ENCODE peak calls at places on chromosomes 12 and 14, in ten cellular contexts. Q, U, T, K, A, W, R, V, D and J are unnamed samples.

GRCh38 chr12:96258451-96258933 is 64.3 kb downstream of the ELK3 start:
- DNase-seq in Q (no peak), U (peak; percentile 57), T (peak; percentile 78), K (no peak), A (no peak), W (peak; percentile 29), R (no peak), V (peak; percentile 51), D (peak; percentile 22), J (no peak)

GRCh38 chr14:32200368-32201195 is 1.3 kb upstream of the RNU6-7 start:
- DNase-seq in Q (no peak), U (no peak), T (no peak), K (no peak), A (no peak), W (no peak), R (no peak), V (no peak), D (no peak), J (no peak)

GRCh38 chr14:76863724-76864407 is 37.7 kb downstream of the LRRC74A start:
- DNase-seq in Q (no peak), U (no peak), T (peak; percentile 74), K (peak; percentile 19), A (no peak), W (no peak), R (peak; percentile 80), V (no peak), D (no peak), J (peak; percentile 30)

GRCh38 chr12:53044052-53044581 is 5.7 kb upstream of the TNS2 start:
- DNase-seq in Q (no peak), U (no peak), T (no peak), K (peak; percentile 73), A (no peak), W (no peak), R (no peak), V (no peak), D (no peak), J (no peak)

GRCh38 chr14:69259531-69260245 is at the start of gene GALNT16:
- DNase-seq in Q (no peak), U (no peak), T (peak; percentile 77), K (no peak), A (no peak), W (peak; percentile 58), R (no peak), V (no peak), D (no peak), J (peak; percentile 36)

GRCh38 chr12:24797901-24798300 is 151.0 kb downstream of the BCAT1 start:
- DNase-seq in Q (no peak), U (no peak), T (no peak), K (no peak), A (no peak), W (no peak), R (no peak), V (no peak), D (no peak), J (no peak)

GRCh38 chr14:95500772-95501401 is 15.6 kb downstream of the SYNE3 start:
- DNase-seq in Q (no peak), U (peak; percentile 77), T (peak; percentile 71), K (no peak), A (no peak), W (peak; percentile 69), R (no peak), V (peak; percentile 79), D (no peak), J (peak; percentile 60)

GRCh38 chr12:95648990-95649791 is 97.9 kb upstream of the USP44 start:
- DNase-seq in Q (no peak), U (peak; percentile 80), T (no peak), K (peak; percentile 85), A (no peak), W (peak; percentile 49), R (no peak), V (peak; percentile 90), D (no peak), J (no peak)

GRCh38 chr12:49232940-49233841 is 31.7 kb upstream of the TUBA1C start:
- DNase-seq in Q (no peak), U (no peak), T (peak; percentile 56), K (no peak), A (no peak), W (no peak), R (peak; percentile 51), V (no peak), D (no peak), J (peak; percentile 94)

GRCh38 chr12:57165741-57166140 is 18.3 kb upstream of the LRP1-AS start:
- DNase-seq in Q (no peak), U (no peak), T (no peak), K (peak; percentile 67), A (no peak), W (peak; percentile 91), R (no peak), V (peak; percentile 88), D (no peak), J (no peak)

GRCh38 chr12:126860210-126860609 is 1406.8 kb upstream of the TMEM132C start:
- DNase-seq in Q (no peak), U (no peak), T (no peak), K (no peak), A (no peak), W (no peak), R (no peak), V (no peak), D (no peak), J (no peak)

GRCh38 chr12:48351022-48351708 is 446 bp upstream of the ZNF641 start:
- DNase-seq in Q (no peak), U (peak; percentile 31), T (peak; percentile 91), K (peak; percentile 80), A (no peak), W (peak; percentile 48), R (peak; percentile 84), V (peak; percentile 82), D (no peak), J (peak; percentile 83)

GRCh38 chr12:57240069-57240921 is 10.7 kb downstream of the STAC3 start:
- DNase-seq in Q (no peak), U (no peak), T (peak; percentile 79), K (peak; percentile 48), A (no peak), W (peak; percentile 69), R (peak; percentile 69), V (peak; percentile 54), D (peak; percentile 70), J (no peak)

GRCh38 chr12:105433804-105434203 is 103.3 kb downstream of the C12orf75 start:
- DNase-seq in Q (no peak), U (no peak), T (no peak), K (no peak), A (no peak), W (peak; percentile 91), R (no peak), V (peak; percentile 44), D (no peak), J (no peak)

GRCh38 chr12:132908145-132909029 is 21.0 kb upstream of the CHFR start:
- DNase-seq in Q (peak; percentile 75), U (peak; percentile 94), T (peak; percentile 97), K (no peak), A (peak; percentile 80), W (no peak), R (peak; percentile 93), V (peak; percentile 53), D (peak; percentile 96), J (peak; percentile 99)

GRCh38 chr14:24861083-24861630 is 188.8 kb downstream of the STXBP6 start:
- DNase-seq in Q (no peak), U (no peak), T (no peak), K (peak; percentile 35), A (no peak), W (peak; percentile 71), R (no peak), V (no peak), D (no peak), J (no peak)

GRCh38 chr14:77032854-77033621 is 4.5 kb upstream of the IRF2BPL start:
- DNase-seq in Q (no peak), U (peak; percentile 98), T (peak; percentile 96), K (peak; percentile 77), A (peak; percentile 51), W (peak; percentile 95), R (peak; percentile 93), V (peak; percentile 99), D (peak; percentile 78), J (peak; percentile 91)

GRCh38 chr14:102943979-102944378 is 21.5 kb downstream of the AMN start:
- DNase-seq in Q (no peak), U (no peak), T (no peak), K (no peak), A (no peak), W (no peak), R (no peak), V (no peak), D (no peak), J (no peak)

GRCh38 chr14:105440554-105440900 is 20.9 kb downstream of the MTA1 start:
- DNase-seq in Q (no peak), U (no peak), T (no peak), K (no peak), A (no peak), W (no peak), R (peak; percentile 38), V (no peak), D (no peak), J (no peak)

GRCh38 chr12:3161861-3162260 is 84.7 kb downstream of the TSPAN9 start:
- DNase-seq in Q (no peak), U (no peak), T (peak; percentile 23), K (no peak), A (no peak), W (peak; percentile 27), R (no peak), V (peak; percentile 28), D (no peak), J (no peak)

GRCh38 chr14:93269341-93270068 is 62.4 kb downstream of the UBR7 start:
- DNase-seq in Q (no peak), U (peak; percentile 17), T (no peak), K (no peak), A (no peak), W (peak; percentile 60), R (no peak), V (peak; percentile 29), D (no peak), J (no peak)

GRCh38 chr14:72256055-72256454 is 323.8 kb downstream of the RGS6 start:
- DNase-seq in Q (no peak), U (no peak), T (no peak), K (no peak), A (no peak), W (peak; percentile 67), R (no peak), V (peak; percentile 11), D (peak; percentile 9), J (no peak)

GRCh38 chr14:78701246-78701645 is 531.1 kb downstream of the NRXN3 start:
- DNase-seq in Q (no peak), U (no peak), T (no peak), K (no peak), A (no peak), W (no peak), R (no peak), V (no peak), D (no peak), J (no peak)

GRCh38 chr12:22722081-22722480 is 97.1 kb downstream of the ETNK1 start:
- DNase-seq in Q (no peak), U (no peak), T (no peak), K (no peak), A (no peak), W (peak; percentile 29), R (no peak), V (no peak), D (no peak), J (no peak)

GRCh38 chr12:112087851-112088250 is 20.7 kb downstream of the NAA25 start:
- DNase-seq in Q (no peak), U (no peak), T (no peak), K (no peak), A (no peak), W (no peak), R (no peak), V (no peak), D (no peak), J (no peak)

GRCh38 chr14:102909462-102909861 is 13.0 kb upstream of the AMN start:
- DNase-seq in Q (no peak), U (no peak), T (peak; percentile 46), K (no peak), A (no peak), W (no peak), R (no peak), V (no peak), D (no peak), J (no peak)

GRCh38 chr12:3069714-3070113 is 7.5 kb upstream of the TSPAN9 start:
- DNase-seq in Q (no peak), U (no peak), T (no peak), K (no peak), A (no peak), W (no peak), R (no peak), V (no peak), D (no peak), J (no peak)

GRCh38 chr12:79406993-79407392 is 283.8 kb downstream of the PAWR start:
- DNase-seq in Q (no peak), U (no peak), T (no peak), K (no peak), A (no peak), W (no peak), R (no peak), V (no peak), D (no peak), J (no peak)